ENCODE peak calls at places on chromosomes 5 and 9, in five cellular contexts. S is A549, A is endothelial cell of umbilical vein, C is HepG2, X is GM12878. I is an unnamed sample.

GRCh38 chr9:16679327-16679821 is 191.1 kb downstream of the BNC2 start:
- DNase-seq in S (no peak), A (no peak), C (no peak), X (no peak), I (peak)

GRCh38 chr9:110891760-110892159 is 146.5 kb downstream of the LPAR1 start:
- DNase-seq in S (peak), A (no peak), C (no peak), X (no peak), I (no peak)

GRCh38 chr5:79759848-79760247 is 70.2 kb downstream of the CMYA5 start:
- DNase-seq in S (no peak), A (no peak), C (peak), X (no peak), I (no peak)

GRCh38 chr5:148455055-148455675 is 71.4 kb downstream of the FBXO38 start:
- DNase-seq in S (no peak), A (no peak), C (no peak), X (no peak), I (no peak)

GRCh38 chr9:110081395-110081794 is 126.6 kb downstream of the C9orf152 start:
- DNase-seq in S (no peak), A (no peak), C (no peak), X (no peak), I (no peak)

GRCh38 chr5:107365355-107366109 is 305.2 kb downstream of the EFNA5 start:
- DNase-seq in S (peak), A (peak), C (no peak), X (peak), I (peak)

GRCh38 chr5:5638193-5638592 is 215.7 kb downstream of the ICE1 start:
- DNase-seq in S (no peak), A (no peak), C (no peak), X (no peak), I (no peak)

GRCh38 chr5:154840435-154841272 is 9.7 kb downstream of the FAXDC2 start:
- DNase-seq in S (no peak), A (no peak), C (no peak), X (no peak), I (no peak)

GRCh38 chr5:54785729-54786548 is 199.5 kb downstream of the ESM1 start:
- DNase-seq in S (no peak), A (peak), C (no peak), X (peak), I (no peak)

GRCh38 chr5:138243794-138244193 is 30.6 kb downstream of the GFRA3 start:
- DNase-seq in S (no peak), A (no peak), C (no peak), X (no peak), I (peak)

GRCh38 chr9:72948906-72949582 is 3.8 kb downstream of the ALDH1A1 start:
- DNase-seq in S (peak), A (peak), C (no peak), X (no peak), I (no peak)

GRCh38 chr9:97518909-97519307 is 17.4 kb downstream of the TMOD1 start:
- DNase-seq in S (peak), A (peak), C (no peak), X (no peak), I (no peak)
- TF ChIP-seq POLR2A in S (no peak), A (peak), C (no peak), X (no peak), I (no peak)

DNA sequence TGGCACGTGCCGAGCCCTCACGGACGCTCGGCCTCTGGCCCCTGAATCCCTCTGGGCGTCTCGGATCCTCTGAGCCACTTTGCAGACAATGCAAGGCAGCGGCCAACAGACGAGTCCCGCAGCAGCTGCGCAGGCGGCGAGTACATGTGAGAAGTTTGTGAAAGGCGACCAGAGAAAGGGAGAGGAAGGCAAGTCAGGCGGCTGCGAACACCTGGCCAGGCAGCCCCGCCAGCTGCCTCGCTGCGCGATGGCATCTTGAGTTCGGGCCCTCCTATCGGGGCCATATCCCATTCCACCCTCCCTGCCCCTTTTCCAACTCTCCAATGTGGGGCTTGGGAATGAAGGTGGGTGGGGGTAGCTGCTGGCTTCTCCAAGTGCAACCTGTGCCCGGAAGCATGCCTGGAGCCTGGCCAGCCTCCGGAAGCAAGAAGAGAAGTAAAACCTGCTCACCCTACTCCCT is 4.5 kb upstream of the POU4F3 start:
- DNase-seq in S (no peak), A (no peak), C (no peak), X (no peak), I (no peak)
- TF ChIP-seq MYC in S (no peak), A (no peak), C (no peak), X (no peak), I (no peak)

GRCh38 chr9:503881-504852 is 289.5 kb downstream of the DOCK8 start:
- DNase-seq in S (peak), A (peak), C (peak), X (no peak), I (peak)
- TF ChIP-seq POLR2A in S (peak), A (no peak), C (no peak), X (no peak), I (peak)

DNA sequence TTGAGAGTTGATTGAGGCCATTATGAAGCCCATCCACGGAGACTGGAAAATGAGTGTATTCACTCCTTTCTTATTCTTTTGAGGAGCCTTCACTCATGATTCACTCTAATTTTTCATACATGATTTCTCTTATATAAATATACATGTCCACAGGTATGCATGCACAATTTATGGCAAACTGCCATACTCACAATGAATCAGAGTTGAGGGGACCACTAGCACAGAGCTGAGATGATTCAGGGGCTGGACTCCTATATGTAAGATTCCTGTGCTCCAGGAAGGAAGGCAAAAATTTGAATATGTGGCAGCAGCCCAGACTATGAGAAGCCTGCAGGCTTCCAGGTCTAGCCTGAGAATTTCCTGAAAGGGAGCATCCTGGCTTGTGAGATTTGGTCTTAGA is 484.6 kb downstream of the PRELID2 start:
- DNase-seq in S (no peak), A (peak), C (no peak), X (no peak), I (no peak)
- TF ChIP-seq MYC in S (no peak), A (no peak), C (no peak), X (no peak), I (no peak)

I was measured in NB4.